ENCODE peak calls at places on chromosome 3, in ten cellular contexts. Y, M, S, C, D, Z, L, J, X and K are unnamed samples.
A peak's percentile ranks its signal among the peaks of the same experiment; 100 is the strongest.

GRCh38 chr3:27319847-27320526 is 49.2 kb downstream of the NEK10 start:
- DNase-seq in J (peak; percentile 16), X (no peak), Z (no peak), C (no peak), S (no peak), L (no peak), M (peak; percentile 66), Y (no peak), D (peak; percentile 61), K (peak; percentile 91)

GRCh38 chr3:11929531-11929930 is 74.7 kb upstream of the SYN2 start:
- DNase-seq in M (no peak), L (no peak), Y (no peak), D (no peak), J (no peak), C (no peak), X (no peak), Z (no peak), S (no peak), K (no peak)

GRCh38 chr3:40341671-40342070 is 32.2 kb downstream of the EIF1B start:
- DNase-seq in Y (no peak), M (no peak), J (no peak), X (no peak), C (no peak), D (no peak), S (no peak), L (no peak), Z (no peak), K (no peak)

GRCh38 chr3:195172285-195172684 is 98.7 kb downstream of the XXYLT1 start:
- DNase-seq in D (no peak), M (no peak), X (peak; percentile 26), S (no peak), Y (no peak), Z (peak; percentile 45), L (no peak), C (no peak), J (peak; percentile 19), K (no peak)

GRCh38 chr3:38651153-38651789 is 1.8 kb upstream of the SCN5A start:
- DNase-seq in J (peak; percentile 56), X (peak; percentile 71), Z (peak; percentile 52), D (peak; percentile 68), S (peak; percentile 61), Y (peak; percentile 77), C (no peak), L (peak; percentile 45), M (peak; percentile 34), K (peak; percentile 77)

GRCh38 chr3:180250172-180250571 is 213.4 kb upstream of the PEX5L start:
- DNase-seq in J (no peak), C (no peak), M (no peak), X (no peak), S (no peak), D (no peak), L (no peak), Z (peak; percentile 52), Y (no peak), K (no peak)

GRCh38 chr3:134294302-134294925 is 43.8 kb upstream of the RYK start:
- DNase-seq in C (no peak), J (no peak), Z (no peak), X (no peak), L (no peak), M (no peak), D (no peak), Y (no peak), S (no peak), K (no peak)

GRCh38 chr3:143084856-143085731 is 34.5 kb upstream of the CHST2 start:
- DNase-seq in M (no peak), C (no peak), Y (peak; percentile 98), Z (peak; percentile 47), D (no peak), S (no peak), X (peak; percentile 37), L (no peak), J (no peak), K (no peak)

GRCh38 chr3:181915556-181915955 is 203.8 kb downstream of the SOX2 start:
- DNase-seq in M (no peak), Z (no peak), D (no peak), X (no peak), C (no peak), S (no peak), Y (no peak), L (no peak), J (no peak), K (no peak)

GRCh38 chr3:66797916-66798560 is 200.1 kb upstream of the KBTBD8 start:
- DNase-seq in M (no peak), X (no peak), Y (no peak), J (peak; percentile 31), C (no peak), L (no peak), S (no peak), Z (peak; percentile 82), D (no peak), K (peak; percentile 82)

GRCh38 chr3:6491768-6492167 is 369.1 kb upstream of the GRM7 start:
- DNase-seq in Z (no peak), M (no peak), Y (no peak), C (no peak), J (no peak), S (no peak), D (no peak), L (no peak), X (no peak), K (no peak)

DNA sequence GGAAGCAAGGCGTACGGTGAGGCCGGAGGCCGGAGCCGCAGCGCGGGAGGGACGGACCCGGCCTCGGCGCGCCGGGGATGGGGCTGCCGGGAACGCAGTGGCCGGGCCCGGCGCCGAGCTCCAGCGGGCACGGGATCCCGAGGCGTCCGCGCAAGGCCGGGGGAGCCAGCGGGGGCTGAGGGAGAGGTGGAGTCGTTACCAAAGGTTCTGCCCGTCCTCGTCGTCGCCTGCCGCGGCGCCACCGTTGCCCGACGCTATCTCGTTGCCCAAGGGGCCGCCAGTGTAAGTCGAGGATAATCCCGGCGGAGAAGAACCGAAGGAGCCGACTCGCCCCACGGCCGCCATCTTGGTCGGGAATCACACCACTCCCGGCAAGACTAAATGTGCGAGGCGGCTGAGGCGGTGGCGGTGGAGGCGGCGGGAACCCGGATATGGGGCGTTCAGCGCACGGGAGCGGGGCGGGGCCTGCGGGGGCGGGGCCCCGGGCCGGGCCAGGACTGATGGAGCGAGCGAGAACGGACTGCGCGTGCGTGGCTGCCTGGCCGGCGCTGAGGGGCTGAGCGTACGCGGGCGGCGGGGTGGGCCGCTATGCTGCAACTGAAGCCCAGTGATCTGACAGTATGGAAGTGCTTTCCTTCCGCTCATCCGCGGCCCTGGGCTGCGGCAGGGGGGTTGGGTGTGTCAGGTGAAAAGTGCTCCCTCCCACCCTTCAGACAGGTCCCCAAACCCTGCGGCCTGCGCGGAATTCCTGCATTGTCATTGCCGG is at the start of gene DYNC1LI1:
- DNase-seq in X (peak; percentile 89), D (peak; percentile 97), L (peak; percentile 80), J (peak; percentile 97), Z (peak; percentile 87), Y (peak; percentile 97), M (peak; percentile 95), C (peak; percentile 57), S (peak; percentile 77), K (peak; percentile 97)
- TF ChIP-seq POLR2A in X (peak; percentile 75), D (peak; percentile 73), L (peak; percentile 93), J (peak; percentile 78), Z (peak; percentile 93), Y (peak; percentile 90), M (peak; percentile 88), C (peak; percentile 78), S (peak; percentile 80), K (peak; percentile 32)

DNA sequence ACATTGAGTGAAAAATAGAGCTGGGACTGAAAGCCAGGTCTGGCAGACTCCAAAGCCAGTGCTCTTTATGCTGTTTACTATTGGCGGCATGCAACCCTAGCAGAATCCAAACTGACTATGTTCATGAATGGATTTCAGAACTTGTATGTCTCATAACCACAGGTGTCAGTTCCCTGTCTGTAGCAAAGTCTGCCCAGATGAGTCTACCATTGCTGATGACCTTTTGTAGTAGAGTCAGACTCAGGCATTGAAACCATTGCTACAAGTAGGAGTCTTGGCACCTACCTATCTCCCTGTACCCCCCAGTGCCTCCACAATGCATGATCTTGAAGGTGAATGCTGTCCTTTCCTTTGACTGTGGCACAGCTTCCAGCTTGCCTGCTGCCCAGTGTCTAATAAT is 157.2 kb upstream of the ROPN1 start:
- DNase-seq in M (no peak), D (no peak), Y (no peak), J (no peak), C (no peak), S (no peak), L (no peak), Z (no peak), X (no peak), K (no peak)
- TF ChIP-seq POLR2A in M (no peak), D (no peak), Y (no peak), J (no peak), C (no peak), S (no peak), L (no peak), Z (no peak), X (no peak), K (no peak)

DNA sequence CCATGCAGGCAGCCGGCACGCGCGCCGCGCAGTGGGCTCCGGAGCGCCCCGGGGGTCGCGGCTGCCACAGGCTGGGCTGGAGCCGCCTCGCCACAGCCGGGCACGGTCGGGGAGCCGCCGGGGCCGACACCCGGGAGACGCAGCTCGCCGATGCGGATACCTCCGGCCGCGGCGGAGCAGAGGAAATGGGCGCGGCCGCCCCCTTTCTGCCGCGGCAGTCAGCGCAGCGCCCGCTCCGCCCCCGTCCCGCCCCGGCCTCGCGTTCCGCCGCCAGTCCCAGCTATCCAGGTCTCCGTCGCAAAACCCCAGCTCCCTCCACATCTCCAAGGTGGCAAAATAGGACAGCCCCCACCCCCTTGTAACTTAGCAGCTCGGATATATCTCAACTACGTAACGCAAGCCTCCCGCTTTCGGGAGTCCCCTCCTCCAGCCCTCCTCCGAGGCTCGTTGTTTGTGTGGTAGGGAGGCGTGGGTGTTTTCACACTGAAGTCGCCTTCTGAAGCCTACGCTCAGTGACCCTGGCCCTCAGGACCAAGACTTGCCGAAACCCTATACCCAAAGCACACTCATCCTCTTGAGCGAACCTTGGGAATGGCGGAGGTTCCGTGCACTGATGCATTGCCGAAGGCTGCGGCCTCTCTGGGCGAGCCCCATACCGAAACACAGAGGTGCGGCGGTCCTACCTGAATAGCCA is at the start of gene SH3BP5:
- DNase-seq in Y (peak; percentile 73), X (peak; percentile 71), M (peak; percentile 66), Z (peak; percentile 47), D (peak; percentile 86), C (no peak), J (peak; percentile 83), L (no peak), S (peak; percentile 81), K (peak; percentile 85)
- TF ChIP-seq POLR2A in Y (no peak), X (peak; percentile 68), M (peak; percentile 89), Z (no peak), D (peak; percentile 79), C (peak; percentile 81), J (peak; percentile 90), L (no peak), S (peak; percentile 61), K (no peak)

GRCh38 chr3:31244929-31245817 is 287.6 kb upstream of the STT3B start:
- DNase-seq in L (peak; percentile 35), C (no peak), J (no peak), S (no peak), Z (no peak), D (no peak), M (no peak), Y (no peak), X (no peak), K (no peak)
- TF ChIP-seq POLR2A in L (no peak), C (no peak), J (no peak), S (no peak), Z (no peak), D (no peak), M (no peak), Y (no peak), X (no peak), K (no peak)

GRCh38 chr3:136195258-136196063 is 674 bp downstream of the MSL2 start:
- DNase-seq in C (peak; percentile 59), L (peak; percentile 61), D (peak; percentile 87), S (no peak), J (peak; percentile 79), Y (peak; percentile 91), Z (peak; percentile 64), X (no peak), M (peak; percentile 75), K (peak; percentile 90)
- TF ChIP-seq POLR2A in C (no peak), L (peak; percentile 15), D (peak; percentile 53), S (no peak), J (no peak), Y (no peak), Z (no peak), X (no peak), M (no peak), K (no peak)